ENCODE peak calls at places on chromosomes 13 and 19, in four cellular contexts. Q is ascending aorta, F is heart right ventricle, T is cardiac fibroblast. J is an unnamed sample.

GRCh38 chr13:76944457-76944856 is 3.9 kb upstream of the ACOD1 start:
- DNase-seq in Q (no peak), F (no peak), T (peak; percentile 78), J (peak; percentile 64)

GRCh38 chr13:72839831-72840426 is 58.0 kb downstream of the PIBF1 start:
- DNase-seq in Q (no peak), F (no peak), T (peak; percentile 64), J (peak; percentile 18)

GRCh38 chr13:68745517-68745916 is 1362.1 kb upstream of the ATXN8OS start:
- DNase-seq in Q (no peak), F (no peak), T (no peak), J (no peak)

GRCh38 chr13:48069573-48069972 is 25.3 kb downstream of the MED4 start:
- DNase-seq in Q (no peak), F (no peak), T (no peak), J (no peak)

GRCh38 chr13:75870397-75870801 is 234.3 kb downstream of the LMO7 start:
- DNase-seq in Q (no peak), F (no peak), T (peak; percentile 50), J (peak; percentile 16)

GRCh38 chr19:27833031-27833430 is 1379.9 kb downstream of the UQCRFS1 start:
- DNase-seq in Q (no peak), F (no peak), T (peak; percentile 7), J (no peak)

GRCh38 chr19:33727331-33728028 is 69.2 kb upstream of the KCTD15 start:
- DNase-seq in Q (no peak), F (no peak), T (no peak), J (no peak)

GRCh38 chr13:23949200-23949599 is 51.9 kb upstream of the C1QTNF9B start:
- DNase-seq in Q (no peak), F (no peak), T (no peak), J (no peak)

GRCh38 chr19:32388393-32388724 is 17.2 kb upstream of the DPY19L3 start:
- DNase-seq in Q (no peak), F (no peak), T (no peak), J (no peak)

GRCh38 chr19:5228932-5229777 is 111.5 kb downstream of the PTPRS start:
- DNase-seq in Q (no peak), F (no peak), T (no peak), J (no peak)

GRCh38 chr13:93561553-93561952 is 334.9 kb downstream of the GPC6 start:
- DNase-seq in Q (no peak), F (no peak), T (no peak), J (no peak)

DNA sequence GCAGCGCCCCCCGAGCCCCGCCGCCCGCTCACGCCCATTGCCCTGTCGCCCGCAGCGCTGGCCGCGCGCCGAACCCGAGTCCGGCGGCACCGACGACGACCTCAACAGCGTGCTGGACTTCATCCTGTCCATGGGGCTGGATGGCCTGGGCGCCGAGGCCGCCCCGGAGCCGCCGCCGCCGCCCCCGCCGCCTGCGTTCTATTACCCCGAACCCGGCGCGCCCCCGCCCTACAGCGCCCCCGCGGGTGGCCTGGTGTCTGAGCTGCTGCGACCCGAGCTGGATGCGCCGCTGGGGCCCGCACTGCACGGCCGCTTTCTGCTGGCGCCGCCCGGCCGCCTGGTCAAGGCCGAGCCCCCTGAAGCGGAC is 518 bp downstream of the KLF2 start:
- DNase-seq in Q (no peak), F (peak; percentile 67), T (no peak), J (peak; percentile 56)
- TF ChIP-seq CTCF in Q (no peak), F (no peak), T (no peak), J (peak; percentile 6)

GRCh38 chr13:38405216-38405615 is 55.6 kb downstream of the UFM1 start:
- DNase-seq in Q (no peak), F (no peak), T (no peak), J (no peak)
- H3K4me3 ChIP-seq in Q (no peak overlapping the region), F (no peak overlapping the region), T (no peak overlapping the region), J (no peak overlapping the region)

DNA sequence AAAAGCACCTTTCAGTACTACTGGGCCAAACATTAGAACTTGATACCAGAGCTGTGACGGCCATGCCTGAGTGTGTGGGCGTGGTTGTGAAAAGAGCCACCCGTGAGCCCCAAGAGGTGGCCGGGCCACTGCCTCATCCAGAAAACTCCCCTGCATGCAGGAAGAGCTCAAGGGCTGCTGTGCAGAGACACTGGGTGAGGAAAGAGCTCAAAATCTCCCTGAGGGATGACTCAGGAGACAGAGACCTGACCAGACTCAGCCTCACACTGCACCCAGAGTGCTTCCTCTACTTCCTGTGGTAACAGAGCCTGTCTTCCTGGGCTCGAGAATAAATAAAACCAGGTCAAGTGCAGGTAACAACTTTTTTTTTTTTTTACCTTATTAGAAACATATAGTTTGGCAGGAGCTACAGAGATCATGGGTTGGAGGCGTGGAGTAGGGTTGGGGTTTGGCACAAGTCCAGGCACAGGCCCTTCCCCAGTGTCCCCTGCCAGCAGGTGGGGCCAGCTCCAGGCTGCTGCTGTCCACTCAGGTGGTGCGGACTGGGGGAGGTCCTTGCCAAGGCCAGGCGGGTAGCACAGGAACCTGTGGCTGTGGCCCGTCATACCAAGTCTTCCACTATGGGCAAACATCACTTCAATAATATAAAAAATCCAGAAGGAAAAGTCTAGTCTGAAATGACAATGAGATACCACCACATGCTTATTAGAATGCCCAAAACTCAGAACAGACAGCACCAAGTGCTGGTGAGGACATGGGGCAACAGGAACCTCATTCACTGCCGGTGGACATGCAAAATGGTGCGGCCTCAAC is 25.5 kb downstream of the ELL start:
- DNase-seq in Q (no peak), F (peak; percentile 35), T (peak; percentile 81), J (peak; percentile 62)
- TF ChIP-seq CTCF in Q (no peak), F (no peak), T (no peak), J (no peak)

GRCh38 chr13:36430247-36431203 is 1.8 kb upstream of the CCNA1 start:
- DNase-seq in Q (no peak), F (peak; percentile 18), T (peak; percentile 65), J (peak; percentile 34)
- H3K4me3 ChIP-seq in Q (peak overlapping the region; percentile 59), F (peak overlapping the region; percentile 0), T (peak overlapping the region; percentile 63), J (no peak overlapping the region)

DNA sequence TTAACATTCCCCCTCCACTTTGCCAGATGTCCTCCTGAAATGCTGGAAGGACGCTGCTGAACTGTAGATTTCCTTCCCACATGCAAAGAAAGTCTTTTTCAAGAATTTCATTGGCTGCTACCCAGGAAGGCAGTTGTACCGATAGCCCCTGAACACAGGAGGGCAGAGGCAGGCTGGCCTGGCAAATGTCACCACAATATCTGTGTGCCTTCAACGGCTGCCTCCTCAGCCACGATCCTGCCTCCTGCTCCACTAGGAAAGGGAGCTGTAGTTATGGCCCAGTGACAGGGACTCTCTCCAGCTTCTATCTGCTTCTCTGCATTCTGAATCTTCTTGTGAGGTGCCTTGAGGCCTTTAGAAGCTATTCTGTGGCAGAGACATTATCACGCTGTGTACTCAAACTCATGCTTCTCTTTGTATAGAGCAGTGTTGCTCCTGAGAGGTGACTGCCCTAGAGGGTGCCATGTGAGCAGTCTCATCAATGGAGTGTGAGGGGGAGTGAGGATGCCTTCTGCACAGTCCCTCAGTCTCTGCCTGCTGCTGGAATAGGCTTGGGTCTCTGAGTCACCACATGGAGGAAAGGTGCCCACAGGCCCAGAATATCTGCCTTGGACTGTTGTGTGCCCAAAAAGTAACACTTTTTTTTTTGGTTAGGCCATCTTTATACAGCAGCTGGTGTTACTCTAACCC is 279.8 kb downstream of the DNAJC15 start:
- DNase-seq in Q (no peak), F (peak; percentile 57), T (peak; percentile 66), J (peak; percentile 87)
- TF ChIP-seq CTCF in Q (peak; percentile 42), F (peak; percentile 42), T (peak; percentile 68), J (peak; percentile 62)

J was measured in foreskin fibroblast.